ENCODE peak calls at places on chromosome 7, in four cellular contexts. H is left lung; F is fibroblast of lung; A is CD8-positive, alpha-beta T cell. K is an unnamed sample. For H3K4me1, the result is how much of the 10 kb centered on the place peaks cover.

GRCh38 chr7:50197547-50197946 is 104.5 kb upstream of the ZPBP start:
- DNase-seq in H (no peak), F (no peak), A (no peak), K (no peak)

GRCh38 chr7:150388709-150389531 is 9.8 kb downstream of the ZNF775 start:
- DNase-seq in H (peak), F (peak), A (no peak), K (no peak)

GRCh38 chr7:45660201-45660900 is 86.2 kb downstream of the ADCY1 start:
- DNase-seq in F (no peak), A (peak), H (no peak), K (no peak)

GRCh38 chr7:116071629-116072028 is 41.1 kb upstream of the TFEC start:
- DNase-seq in F (no peak), H (no peak), A (no peak), K (no peak)

GRCh38 chr7:122528879-122529481 is 169.9 kb downstream of the RNF133 start:
- DNase-seq in F (peak), A (no peak), H (no peak), K (no peak)

GRCh38 chr7:143172354-143172753 is 10.9 kb upstream of the TAS2R39 start:
- DNase-seq in H (peak), A (no peak), F (no peak), K (no peak)

GRCh38 chr7:148334959-148335577 is 255.5 kb upstream of the C7orf33 start:
- DNase-seq in A (no peak), F (peak), H (no peak), K (no peak)

GRCh38 chr7:36784991-36785940 is 61.0 kb upstream of the AOAH start:
- DNase-seq in F (no peak), H (no peak), A (peak), K (no peak)

GRCh38 chr7:84923348-84923747 is 263.5 kb downstream of the SEMA3D start:
- DNase-seq in F (no peak), H (no peak), A (no peak), K (no peak)

GRCh38 chr7:56063500-56063881 is 595 bp upstream of the SUMF2 start:
- DNase-seq in A (no peak), F (no peak), H (no peak), K (no peak)

GRCh38 chr7:51354897-51355296 is 38.3 kb upstream of the COBL start:
- DNase-seq in F (no peak), A (no peak), H (no peak), K (no peak)

GRCh38 chr7:38330861-38331709 is 57.6 kb upstream of the TARP start:
- DNase-seq in F (no peak), H (no peak), A (no peak), K (no peak)

GRCh38 chr7:98520356-98520932 is 96.6 kb upstream of the NPTX2 start:
- DNase-seq in F (no peak), A (no peak), H (no peak), K (no peak)

GRCh38 chr7:107236857-107237256 is 68.1 kb downstream of the HBP1 start:
- DNase-seq in H (no peak), F (no peak), A (no peak), K (no peak)

GRCh38 chr7:38584443-38585210 is 46.5 kb downstream of the AMPH start:
- DNase-seq in F (peak), H (no peak), A (no peak), K (no peak)

GRCh38 chr7:10727636-10728035 is 246.0 kb upstream of the PHF14 start:
- DNase-seq in A (no peak), F (no peak), H (no peak), K (no peak)

GRCh38 chr7:132270517-132270916 is 305.8 kb downstream of the PLXNA4 start:
- DNase-seq in H (no peak), F (no peak), A (no peak), K (no peak)

GRCh38 chr7:30241767-30242166 is 42.6 kb upstream of the ZNRF2 start:
- DNase-seq in A (no peak), F (peak), H (no peak), K (no peak)

GRCh38 chr7:18607025-18607424 is 111.5 kb downstream of the HDAC9 start:
- DNase-seq in F (peak), H (no peak), A (no peak), K (no peak)

GRCh38 chr7:39855325-39855674 is 94.8 kb upstream of the CDK13 start:
- DNase-seq in A (no peak), F (no peak), H (no peak), K (no peak)

GRCh38 chr7:143391462-143392404 is 10.6 kb downstream of the ZYX start:
- DNase-seq in H (peak), A (no peak), F (peak), K (no peak)

GRCh38 chr7:22720791-22721786 is 5.9 kb upstream of the IL6 start:
- DNase-seq in A (no peak), H (no peak), F (no peak), K (no peak)

GRCh38 chr7:152000191-152000590 is 25.3 kb upstream of the GALNT11 start:
- DNase-seq in F (peak), H (no peak), A (no peak), K (no peak)

GRCh38 chr7:101172854-101173751 is 7.0 kb downstream of the NAT16 start:
- DNase-seq in F (peak), A (no peak), H (peak), K (no peak)

GRCh38 chr7:132780822-132781221 is 204.6 kb upstream of the PLXNA4 start:
- DNase-seq in F (no peak), H (no peak), A (no peak), K (no peak)

GRCh38 chr7:99623702-99624447 is 7.1 kb downstream of the ZSCAN25 start:
- DNase-seq in A (no peak), F (no peak), H (no peak), K (no peak)

GRCh38 chr7:143318661-143319060 is 2.8 kb downstream of the CLCN1 start:
- DNase-seq in A (no peak), F (no peak), H (no peak), K (no peak)

GRCh38 chr7:70837589-70837988 is 294.4 kb upstream of the GALNT17 start:
- DNase-seq in F (no peak), A (no peak), H (no peak), K (no peak)

GRCh38 chr7:91291902-91292301 is 27.7 kb downstream of the FZD1 start:
- DNase-seq in F (no peak), H (no peak), A (no peak), K (no peak)

GRCh38 chr7:26480166-26480565 is 188.5 kb downstream of the SNX10 start:
- DNase-seq in H (no peak), A (no peak), F (no peak), K (no peak)

GRCh38 chr7:52197234-52197633 is 838.2 kb upstream of the POM121L12 start:
- DNase-seq in H (no peak), F (no peak), A (no peak), K (no peak)

GRCh38 chr7:101684980-101685323 is 55.9 kb upstream of the MYL10 start:
- DNase-seq in A (no peak), H (no peak), F (no peak), K (no peak)

GRCh38 chr7:75531359-75531821 is 39.3 kb downstream of the SPDYE5 start:
- DNase-seq in F (peak), A (no peak), H (no peak), K (peak)

GRCh38 chr7:50166997-50167961 is 74.2 kb upstream of the ZPBP start:
- DNase-seq in A (peak), H (no peak), F (no peak), K (no peak)

GRCh38 chr7:27271384-27271783 is 28.8 kb downstream of the EVX1 start:
- DNase-seq in F (no peak), H (no peak), A (no peak), K (no peak)

GRCh38 chr7:325811-326210 is 35.8 kb downstream of the FOXL3 start:
- DNase-seq in F (no peak), A (no peak), H (peak), K (peak)

GRCh38 chr7:99102809-99103690 is 40.9 kb downstream of the SMURF1 start:
- DNase-seq in H (no peak), F (peak), A (no peak), K (no peak)

GRCh38 chr7:47640215-47640739 is 58.4 kb upstream of the TNS3 start:
- DNase-seq in H (no peak), A (no peak), F (no peak), K (no peak)

GRCh38 chr7:18895456-18895855 is 222.0 kb downstream of the TWIST1 start:
- DNase-seq in F (peak), H (no peak), A (no peak), K (no peak)

GRCh38 chr7:101754432-101755159 is 62.8 kb upstream of the CUX1 start:
- DNase-seq in H (no peak), F (peak), A (peak), K (no peak)

GRCh38 chr7:1540391-1541271 is 10.1 kb downstream of the MAFK start:
- DNase-seq in F (no peak), H (no peak), A (no peak), K (peak)

GRCh38 chr7:1538544-1539345 is 8.2 kb downstream of the MAFK start:
- DNase-seq in F (no peak), A (no peak), H (no peak), K (no peak)

GRCh38 chr7:1541431-1542162 is 11.1 kb downstream of the MAFK start:
- DNase-seq in F (no peak), A (no peak), H (peak), K (peak)

GRCh38 chr7:1537631-1538412 is 7.3 kb downstream of the MAFK start:
- DNase-seq in H (peak), A (no peak), F (peak), K (peak)

GRCh38 chr7:1539346-1540321 is 9.1 kb downstream of the MAFK start:
- DNase-seq in A (no peak), H (no peak), F (peak), K (peak)
- H3K4me3 ChIP-seq in A (no peak), H (no peak), F (no peak), K (no peak)

GRCh38 chr7:44618754-44619153 is 12.3 kb downstream of the OGDH start:
- DNase-seq in H (no peak), F (peak), A (no peak), K (no peak)
- H3K4me1 ChIP-seq in H (half or more), F (under half), A (under half), K (under half)

GRCh38 chr7:88090671-88091070 is 129.2 kb downstream of the SRI start:
- DNase-seq in F (peak), H (no peak), A (no peak), K (no peak)
- H3K4me3 ChIP-seq in F (no peak), H (no peak), A (no peak), K (no peak)

DNA sequence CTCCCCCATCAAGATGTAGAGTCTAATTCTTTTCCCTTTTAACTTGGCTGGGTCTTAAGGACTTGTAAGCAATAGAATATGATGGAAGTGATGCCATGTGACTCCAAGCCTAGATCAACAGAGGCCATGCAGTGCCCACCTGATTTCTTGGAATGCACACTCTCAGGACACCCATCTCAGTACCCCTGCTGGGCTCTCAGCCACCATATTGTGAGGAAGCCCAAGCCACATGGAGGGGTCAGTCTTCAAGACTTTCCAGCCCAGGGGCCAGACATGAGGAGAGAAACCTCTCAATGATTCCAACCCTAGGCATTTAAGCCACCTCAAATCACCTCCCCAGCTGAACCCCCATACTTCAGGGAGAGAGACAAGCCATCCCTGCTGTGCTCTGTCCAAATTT is 62.2 kb upstream of the CARD11 start:
- DNase-seq in A (no peak), H (no peak), F (no peak), K (no peak)
- H3K4me1 ChIP-seq in A (under half), H (under half), F (under half), K (under half)

DNA sequence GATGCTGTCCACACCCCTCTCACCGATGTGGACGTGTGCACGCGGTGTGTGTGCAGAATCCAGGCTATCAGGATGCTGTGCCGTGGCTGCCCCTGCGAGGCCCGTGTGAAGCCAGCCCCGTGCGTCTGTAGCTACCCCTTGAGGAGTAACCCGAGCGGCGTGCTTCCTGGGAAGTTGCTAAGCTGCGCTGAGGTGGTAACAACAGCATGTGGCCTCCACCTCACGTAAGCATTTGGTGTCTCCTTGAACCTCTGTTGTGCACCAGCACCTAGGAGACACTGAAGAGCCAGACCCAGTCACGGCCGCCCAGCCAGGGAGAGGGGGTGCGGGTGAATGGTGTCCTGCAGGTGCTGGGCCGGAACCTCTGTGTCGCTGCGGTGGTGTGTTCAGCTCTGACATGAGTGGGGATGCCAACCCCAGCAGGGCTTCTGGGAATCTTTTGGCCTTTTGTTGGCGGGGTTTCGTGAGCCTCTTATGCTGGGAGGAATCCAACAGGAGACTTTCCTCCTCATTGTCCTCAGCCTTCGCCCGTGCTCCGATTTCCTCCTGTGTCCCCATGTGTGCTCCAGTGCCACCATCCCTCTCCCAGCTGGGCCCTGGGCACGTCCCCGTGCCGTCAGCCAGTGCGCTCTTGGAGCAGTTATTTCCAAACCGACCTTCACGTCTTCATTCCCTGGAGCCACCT is 60.4 kb downstream of the DNAJB6 start:
- DNase-seq in F (no peak), H (peak), A (no peak), K (no peak)
- H3K4me3 ChIP-seq in F (no peak), H (no peak), A (no peak), K (no peak)

DNA sequence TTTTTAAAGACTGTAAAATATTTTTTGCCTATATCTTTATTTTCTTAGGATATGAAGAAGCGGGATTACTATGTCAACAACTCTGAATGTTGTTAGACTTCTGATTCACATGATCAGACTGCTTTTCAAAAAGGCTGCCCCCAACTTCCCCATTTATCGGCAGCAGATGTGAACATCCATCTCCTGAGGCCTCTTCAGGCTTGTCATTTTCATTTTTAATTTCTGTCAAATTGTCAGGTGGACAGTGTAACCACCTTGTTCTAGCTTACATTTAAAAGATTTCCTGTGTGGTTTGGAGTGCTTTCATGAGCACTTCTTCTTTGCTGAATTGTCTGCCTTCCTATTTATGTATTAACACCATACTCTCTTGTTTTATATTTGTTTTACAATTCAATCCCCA is 78.8 kb upstream of the GSDME start:
- DNase-seq in A (no peak), H (no peak), F (no peak), K (no peak)
- H3K4me1 ChIP-seq in A (under half), H (under half), F (under half), K (under half)

GRCh38 chr7:67842571-67842970 is 845.9 kb downstream of the TYW1 start:
- DNase-seq in A (no peak), F (no peak), H (no peak), K (no peak)
- H3K4me3 ChIP-seq in A (no peak), F (no peak), H (no peak), K (no peak)